ENCODE peak calls at places on chromosomes 4 and X, in five cellular contexts. One of them, this sample, is unnamed.

GRCh38 chrX:53317365-53318069 is 36.1 kb upstream of the IQSEC2 start:
- DNase-seq in astrocyte of the spinal cord: peak
- DNase-seq in fibroblast of mammary gland: peak
- DNase-seq in stomach: peak
- DNase-seq in fibroblast of the aortic adventitia: peak
- DNase-seq in this sample: peak

GRCh38 chr4:154542264-154542879 is 7.8 kb downstream of the PLRG1 start:
- DNase-seq in astrocyte of the spinal cord: no peak
- DNase-seq in fibroblast of mammary gland: no peak
- DNase-seq in stomach: no peak
- DNase-seq in fibroblast of the aortic adventitia: no peak
- DNase-seq in this sample: no peak

GRCh38 chrX:20487227-20487626 is 220.5 kb upstream of the RPS6KA3 start:
- DNase-seq in astrocyte of the spinal cord: peak
- DNase-seq in fibroblast of mammary gland: peak
- DNase-seq in stomach: no peak
- DNase-seq in fibroblast of the aortic adventitia: peak
- DNase-seq in this sample: peak

GRCh38 chrX:128216364-128216763 is 164.2 kb upstream of the ACTRT1 start:
- DNase-seq in astrocyte of the spinal cord: no peak
- DNase-seq in fibroblast of mammary gland: no peak
- DNase-seq in stomach: no peak
- DNase-seq in fibroblast of the aortic adventitia: no peak
- DNase-seq in this sample: no peak

GRCh38 chr4:184471872-184472539 is 2.3 kb downstream of the IRF2 start:
- DNase-seq in astrocyte of the spinal cord: peak
- DNase-seq in fibroblast of mammary gland: peak
- DNase-seq in stomach: no peak
- DNase-seq in fibroblast of the aortic adventitia: peak
- DNase-seq in this sample: peak

GRCh38 chr4:66887061-66887460 is 658.2 kb downstream of the CENPC start:
- DNase-seq in astrocyte of the spinal cord: no peak
- DNase-seq in fibroblast of mammary gland: no peak
- DNase-seq in stomach: no peak
- DNase-seq in fibroblast of the aortic adventitia: no peak
- DNase-seq in this sample: no peak

GRCh38 chr4:64497526-64497925 is 88.3 kb upstream of the TECRL start:
- DNase-seq in astrocyte of the spinal cord: peak
- DNase-seq in fibroblast of mammary gland: no peak
- DNase-seq in stomach: no peak
- DNase-seq in fibroblast of the aortic adventitia: no peak
- DNase-seq in this sample: peak

GRCh38 chr4:87050596-87050995 is 115.8 kb downstream of the AFF1 start:
- DNase-seq in astrocyte of the spinal cord: no peak
- DNase-seq in fibroblast of mammary gland: no peak
- DNase-seq in stomach: no peak
- DNase-seq in fibroblast of the aortic adventitia: peak
- DNase-seq in this sample: no peak

GRCh38 chr4:75714681-75715080 is 9.7 kb upstream of the USO1 start:
- DNase-seq in astrocyte of the spinal cord: no peak
- DNase-seq in fibroblast of mammary gland: no peak
- DNase-seq in stomach: no peak
- DNase-seq in fibroblast of the aortic adventitia: no peak
- DNase-seq in this sample: no peak

GRCh38 chrX:133314297-133314696 is 96.1 kb upstream of the TFDP3 start:
- DNase-seq in astrocyte of the spinal cord: no peak
- DNase-seq in fibroblast of mammary gland: no peak
- DNase-seq in stomach: no peak
- DNase-seq in fibroblast of the aortic adventitia: no peak
- DNase-seq in this sample: no peak

GRCh38 chrX:21932277-21932996 is 8.1 kb upstream of the SMS start:
- DNase-seq in astrocyte of the spinal cord: peak
- DNase-seq in fibroblast of mammary gland: peak
- DNase-seq in stomach: no peak
- DNase-seq in fibroblast of the aortic adventitia: peak
- DNase-seq in this sample: peak

GRCh38 chr4:88097781-88098180 is 60.7 kb downstream of the ABCG2 start:
- DNase-seq in astrocyte of the spinal cord: no peak
- DNase-seq in fibroblast of mammary gland: peak
- DNase-seq in stomach: no peak
- DNase-seq in fibroblast of the aortic adventitia: no peak
- DNase-seq in this sample: no peak

GRCh38 chrX:1391370-1391706 is 575 bp downstream of the SLC25A6 start:
- DNase-seq in astrocyte of the spinal cord: no peak
- DNase-seq in fibroblast of mammary gland: no peak
- DNase-seq in stomach: no peak
- DNase-seq in fibroblast of the aortic adventitia: peak
- DNase-seq in this sample: no peak

GRCh38 chr4:8409271-8410065 is 31.1 kb downstream of the ACOX3 start:
- DNase-seq in astrocyte of the spinal cord: peak
- DNase-seq in fibroblast of mammary gland: peak
- DNase-seq in stomach: peak
- DNase-seq in fibroblast of the aortic adventitia: peak
- DNase-seq in this sample: peak

GRCh38 chr4:27350161-27350560 is 489.5 kb downstream of the STIM2 start:
- DNase-seq in astrocyte of the spinal cord: peak
- DNase-seq in fibroblast of mammary gland: peak
- DNase-seq in stomach: no peak
- DNase-seq in fibroblast of the aortic adventitia: peak
- DNase-seq in this sample: peak

GRCh38 chr4:137432431-137432830 is 99.9 kb downstream of the PCDH18 start:
- DNase-seq in astrocyte of the spinal cord: peak
- DNase-seq in fibroblast of mammary gland: no peak
- DNase-seq in stomach: no peak
- DNase-seq in fibroblast of the aortic adventitia: peak
- DNase-seq in this sample: no peak

GRCh38 chrX:67720344-67720743 is 176.5 kb downstream of the AR start:
- DNase-seq in astrocyte of the spinal cord: peak
- DNase-seq in fibroblast of mammary gland: peak
- DNase-seq in stomach: no peak
- DNase-seq in fibroblast of the aortic adventitia: peak
- DNase-seq in this sample: peak

GRCh38 chrX:111337067-111337466 is 66.8 kb upstream of the CAPN6 start:
- DNase-seq in astrocyte of the spinal cord: no peak
- DNase-seq in fibroblast of mammary gland: peak
- DNase-seq in stomach: no peak
- DNase-seq in fibroblast of the aortic adventitia: no peak
- DNase-seq in this sample: no peak

GRCh38 chr4:130147618-130148017 is 1051.7 kb downstream of the C4orf33 start:
- DNase-seq in astrocyte of the spinal cord: no peak
- DNase-seq in fibroblast of mammary gland: no peak
- DNase-seq in stomach: no peak
- DNase-seq in fibroblast of the aortic adventitia: no peak
- DNase-seq in this sample: no peak

GRCh38 chr4:67437974-67438713 is 107.2 kb downstream of the CENPC start:
- DNase-seq in astrocyte of the spinal cord: peak
- DNase-seq in fibroblast of mammary gland: peak
- DNase-seq in stomach: no peak
- DNase-seq in fibroblast of the aortic adventitia: peak
- DNase-seq in this sample: peak

GRCh38 chr4:130080872-130081451 is 985.0 kb downstream of the C4orf33 start:
- DNase-seq in astrocyte of the spinal cord: no peak
- DNase-seq in fibroblast of mammary gland: no peak
- DNase-seq in stomach: no peak
- DNase-seq in fibroblast of the aortic adventitia: no peak
- DNase-seq in this sample: no peak

GRCh38 chrX:131287556-131288179 is 1.4 kb downstream of the IGSF1 start:
- DNase-seq in astrocyte of the spinal cord: no peak
- DNase-seq in fibroblast of mammary gland: no peak
- DNase-seq in stomach: no peak
- DNase-seq in fibroblast of the aortic adventitia: no peak
- DNase-seq in this sample: no peak

GRCh38 chrX:13081385-13082285 is 37.2 kb upstream of the FAM9C start:
- DNase-seq in astrocyte of the spinal cord: no peak
- DNase-seq in fibroblast of mammary gland: no peak
- DNase-seq in stomach: no peak
- DNase-seq in fibroblast of the aortic adventitia: peak
- DNase-seq in this sample: peak

GRCh38 chrX:13076176-13076956 is 31.9 kb upstream of the FAM9C start:
- DNase-seq in astrocyte of the spinal cord: no peak
- DNase-seq in fibroblast of mammary gland: peak
- DNase-seq in stomach: no peak
- DNase-seq in fibroblast of the aortic adventitia: no peak
- DNase-seq in this sample: no peak

GRCh38 chrX:13077168-13077567 is 32.7 kb upstream of the FAM9C start:
- DNase-seq in astrocyte of the spinal cord: no peak
- DNase-seq in fibroblast of mammary gland: peak
- DNase-seq in stomach: no peak
- DNase-seq in fibroblast of the aortic adventitia: peak
- DNase-seq in this sample: no peak

GRCh38 chrX:13080128-13080795 is 35.8 kb upstream of the FAM9C start:
- DNase-seq in astrocyte of the spinal cord: no peak
- DNase-seq in fibroblast of mammary gland: no peak
- DNase-seq in stomach: no peak
- DNase-seq in fibroblast of the aortic adventitia: no peak
- DNase-seq in this sample: no peak

GRCh38 chrX:13078739-13079444 is 34.5 kb upstream of the FAM9C start:
- DNase-seq in astrocyte of the spinal cord: peak
- DNase-seq in fibroblast of mammary gland: peak
- DNase-seq in stomach: peak
- DNase-seq in fibroblast of the aortic adventitia: peak
- DNase-seq in this sample: peak
- H3K4me3 ChIP-seq in astrocyte of the spinal cord: no peak
- H3K4me3 ChIP-seq in fibroblast of mammary gland: no peak
- H3K4me3 ChIP-seq in stomach: no peak
- H3K4me3 ChIP-seq in fibroblast of the aortic adventitia: peak
- H3K4me3 ChIP-seq in this sample: no peak

DNA sequence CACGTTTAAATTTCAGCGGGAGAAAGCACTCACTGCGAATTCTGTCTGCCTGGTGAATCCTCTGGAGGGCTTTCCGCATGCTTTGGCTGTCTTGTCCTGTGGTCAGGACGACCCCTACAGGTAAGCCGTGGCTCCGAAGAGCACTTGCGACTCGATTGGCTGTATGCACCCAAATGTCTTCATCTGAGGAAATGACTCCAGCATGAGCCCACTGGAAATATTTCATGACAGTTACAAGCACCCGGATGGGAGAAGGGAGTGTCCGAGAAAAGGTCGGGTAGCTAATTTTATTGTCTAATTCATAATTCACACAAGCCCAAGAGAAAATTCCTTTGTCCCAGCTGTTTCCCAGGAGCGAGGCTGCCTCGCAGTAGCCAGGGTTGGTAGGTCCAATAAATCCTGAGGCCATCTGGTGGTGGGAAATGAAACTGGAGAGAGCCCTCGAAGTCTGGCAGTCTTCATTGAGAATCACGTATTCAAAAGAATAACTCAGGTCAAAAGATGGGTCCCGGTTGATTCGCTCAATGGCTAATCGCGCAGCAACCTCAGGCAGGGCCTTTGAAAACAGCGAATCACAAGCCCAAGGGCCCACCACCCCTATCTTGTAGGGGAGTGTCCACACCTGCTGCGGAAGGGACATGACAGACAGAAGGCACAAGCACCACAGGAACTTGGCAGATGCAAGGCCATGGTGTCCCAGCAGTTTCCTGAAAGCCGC is 6.6 kb downstream of the GUCY2F start:
- DNase-seq in astrocyte of the spinal cord: peak
- DNase-seq in fibroblast of mammary gland: peak
- DNase-seq in stomach: peak
- DNase-seq in fibroblast of the aortic adventitia: peak
- DNase-seq in this sample: peak
- TF ChIP-seq CTCF in astrocyte of the spinal cord: peak
- TF ChIP-seq CTCF in fibroblast of mammary gland: peak
- TF ChIP-seq CTCF in stomach: peak
- TF ChIP-seq CTCF in fibroblast of the aortic adventitia: peak
- TF ChIP-seq CTCF in this sample: peak

DNA sequence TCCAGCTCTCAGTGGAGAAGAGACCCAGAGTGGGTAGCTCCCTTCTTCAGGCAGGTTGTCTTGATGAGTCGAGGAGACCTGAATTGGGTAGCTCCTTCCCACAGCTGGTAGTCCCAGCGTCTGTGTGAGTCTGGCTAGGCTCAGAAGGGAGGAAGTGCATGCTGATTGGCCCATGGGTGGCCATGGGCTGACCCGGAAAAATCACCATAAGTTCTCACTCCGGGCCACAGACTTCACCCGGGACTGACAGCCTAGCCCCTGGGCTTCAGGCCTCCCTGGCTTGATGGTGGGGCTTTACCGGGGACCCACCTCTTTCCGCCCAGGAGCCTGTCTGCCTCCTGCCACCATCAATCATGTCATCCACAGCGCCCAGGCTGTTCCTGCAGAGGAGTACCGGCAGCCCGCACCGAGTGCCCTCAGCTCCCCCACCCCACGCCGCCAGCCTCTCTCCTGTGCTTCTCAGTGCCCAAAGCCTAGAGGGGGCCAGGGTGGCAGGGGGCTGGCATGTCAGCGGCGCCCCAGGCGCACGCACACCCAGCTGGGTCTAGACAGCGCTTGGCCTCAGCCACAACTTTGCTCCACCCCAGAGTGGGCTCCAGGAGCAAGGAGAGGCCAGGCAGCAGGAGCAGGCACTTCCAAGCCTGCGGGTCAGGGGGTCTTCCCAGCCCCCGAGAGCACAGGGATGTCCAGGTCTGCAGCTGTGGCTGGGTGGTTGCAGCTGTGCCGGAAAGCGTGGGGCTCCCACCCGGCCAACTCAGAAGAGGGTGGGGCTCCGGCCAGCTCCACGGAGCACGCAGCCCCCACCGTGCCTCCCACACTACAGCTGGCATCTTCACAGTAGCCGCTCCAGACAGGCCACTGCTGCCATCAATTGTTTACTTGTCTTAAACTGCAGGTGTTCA is 16.1 kb upstream of the SAT1 start:
- DNase-seq in astrocyte of the spinal cord: no peak
- DNase-seq in fibroblast of mammary gland: no peak
- DNase-seq in stomach: no peak
- DNase-seq in fibroblast of the aortic adventitia: no peak
- DNase-seq in this sample: no peak
- H3K4me3 ChIP-seq in astrocyte of the spinal cord: no peak
- H3K4me3 ChIP-seq in fibroblast of mammary gland: peak
- H3K4me3 ChIP-seq in stomach: peak
- H3K4me3 ChIP-seq in fibroblast of the aortic adventitia: no peak
- H3K4me3 ChIP-seq in this sample: no peak

DNA sequence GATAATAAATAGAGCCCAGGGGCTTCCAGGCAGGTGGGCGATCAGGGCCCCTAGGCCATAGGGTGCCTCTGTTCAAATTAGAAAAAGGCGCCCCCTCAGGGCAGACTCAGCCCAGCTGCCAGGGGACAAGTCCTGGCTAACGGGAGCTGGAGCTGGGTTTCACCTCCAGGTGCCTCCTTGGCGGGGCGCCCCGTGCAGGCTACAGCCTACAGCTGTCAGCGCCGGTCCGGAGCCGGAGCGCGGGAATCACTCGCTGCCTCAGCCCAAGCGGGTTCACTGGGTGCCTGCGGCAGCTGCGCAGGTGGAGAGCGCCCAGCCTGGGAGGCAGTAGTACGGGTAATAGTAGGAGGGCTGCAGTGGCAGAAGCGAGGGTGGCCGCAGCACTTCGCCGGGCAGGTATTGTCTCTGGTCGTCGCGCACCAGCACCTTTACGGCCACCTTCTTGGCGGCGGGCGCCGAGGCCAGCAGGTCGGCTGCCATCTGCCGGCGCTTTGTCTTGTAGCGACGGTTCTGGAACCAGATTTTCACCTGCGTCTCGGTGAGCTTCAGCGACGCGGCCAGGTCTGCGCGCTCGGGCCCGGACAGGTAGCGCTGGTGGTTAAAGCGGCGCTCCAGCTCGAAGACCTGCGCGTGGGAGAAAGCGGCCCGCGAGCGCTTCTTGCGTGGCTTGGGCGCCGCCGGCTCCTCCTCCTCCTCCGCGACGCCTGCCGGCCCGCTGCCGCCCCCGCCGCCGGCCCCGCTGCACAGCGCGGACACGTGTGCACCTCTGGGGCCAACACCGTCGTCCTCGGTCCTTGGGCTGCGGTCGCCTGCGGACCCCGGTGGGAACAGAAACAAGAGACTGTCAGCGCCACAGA is 2.4 kb downstream of the NKX3-2 start:
- DNase-seq in astrocyte of the spinal cord: no peak
- DNase-seq in fibroblast of mammary gland: no peak
- DNase-seq in stomach: no peak
- DNase-seq in fibroblast of the aortic adventitia: no peak
- DNase-seq in this sample: no peak
- TF ChIP-seq CTCF in astrocyte of the spinal cord: peak
- TF ChIP-seq CTCF in fibroblast of mammary gland: peak
- TF ChIP-seq CTCF in stomach: no peak
- TF ChIP-seq CTCF in fibroblast of the aortic adventitia: peak
- TF ChIP-seq CTCF in this sample: peak